ENCODE peak calls at places on chromosomes 6 and 20, in nine cellular contexts. One of them, this sample, is unnamed.
A peak's percentile ranks its signal among the peaks of the same experiment; 100 is the strongest.

GRCh38 chr6:113496157-113496556 is 361.0 kb upstream of the MARCKS start:
- DNase-seq in lower lobe of right lung: no peak
- DNase-seq in right lobe of liver: no peak
- DNase-seq in transverse colon: no peak
- DNase-seq in pancreas: no peak
- DNase-seq in prostate gland: no peak
- DNase-seq in heart right ventricle: no peak
- DNase-seq in mammary epithelial cell: no peak
- DNase-seq in neural progenitor cell: no peak
- DNase-seq in this sample: no peak

GRCh38 chr6:92847988-92848387 is 571.4 kb downstream of the EPHA7 start:
- DNase-seq in lower lobe of right lung: no peak
- DNase-seq in right lobe of liver: no peak
- DNase-seq in transverse colon: no peak
- DNase-seq in pancreas: no peak
- DNase-seq in prostate gland: no peak
- DNase-seq in heart right ventricle: no peak
- DNase-seq in mammary epithelial cell: no peak
- DNase-seq in neural progenitor cell: peak; percentile 2
- DNase-seq in this sample: no peak

GRCh38 chr6:46453221-46453620 is 38.0 kb downstream of the RCAN2 start:
- DNase-seq in lower lobe of right lung: no peak
- DNase-seq in right lobe of liver: no peak
- DNase-seq in transverse colon: no peak
- DNase-seq in pancreas: no peak
- DNase-seq in prostate gland: peak; percentile 10
- DNase-seq in heart right ventricle: no peak
- DNase-seq in mammary epithelial cell: peak; percentile 45
- DNase-seq in neural progenitor cell: no peak
- DNase-seq in this sample: no peak

GRCh38 chr6:11368264-11368663 is 135.8 kb upstream of the NEDD9 start:
- DNase-seq in lower lobe of right lung: no peak
- DNase-seq in right lobe of liver: no peak
- DNase-seq in transverse colon: no peak
- DNase-seq in pancreas: no peak
- DNase-seq in prostate gland: no peak
- DNase-seq in heart right ventricle: no peak
- DNase-seq in mammary epithelial cell: peak; percentile 50
- DNase-seq in neural progenitor cell: no peak
- DNase-seq in this sample: no peak

GRCh38 chr6:110781522-110782200 is 33.6 kb downstream of the CDK19 start:
- DNase-seq in lower lobe of right lung: no peak
- DNase-seq in right lobe of liver: no peak
- DNase-seq in transverse colon: no peak
- DNase-seq in pancreas: no peak
- DNase-seq in prostate gland: no peak
- DNase-seq in heart right ventricle: no peak
- DNase-seq in mammary epithelial cell: peak; percentile 23
- DNase-seq in neural progenitor cell: no peak
- DNase-seq in this sample: no peak

GRCh38 chr6:159701413-159701999 is 8.5 kb upstream of the SOD2 start:
- DNase-seq in lower lobe of right lung: no peak
- DNase-seq in right lobe of liver: peak; percentile 61
- DNase-seq in transverse colon: no peak
- DNase-seq in pancreas: no peak
- DNase-seq in prostate gland: no peak
- DNase-seq in heart right ventricle: no peak
- DNase-seq in mammary epithelial cell: peak; percentile 94
- DNase-seq in neural progenitor cell: no peak
- DNase-seq in this sample: no peak

GRCh38 chr6:132919476-132919875 is 105.1 kb downstream of the RPS12 start:
- DNase-seq in lower lobe of right lung: peak; percentile 85
- DNase-seq in right lobe of liver: peak; percentile 36
- DNase-seq in transverse colon: peak; percentile 21
- DNase-seq in pancreas: peak; percentile 13
- DNase-seq in prostate gland: peak; percentile 30
- DNase-seq in heart right ventricle: peak; percentile 60
- DNase-seq in mammary epithelial cell: no peak
- DNase-seq in neural progenitor cell: no peak
- DNase-seq in this sample: peak; percentile 89

GRCh38 chr20:34528921-34529297 is 12.7 kb downstream of the DYNLRB1 start:
- DNase-seq in lower lobe of right lung: peak; percentile 81
- DNase-seq in right lobe of liver: no peak
- DNase-seq in transverse colon: no peak
- DNase-seq in pancreas: no peak
- DNase-seq in prostate gland: peak; percentile 80
- DNase-seq in heart right ventricle: peak; percentile 52
- DNase-seq in mammary epithelial cell: no peak
- DNase-seq in neural progenitor cell: no peak
- DNase-seq in this sample: no peak

GRCh38 chr6:11754625-11755289 is 23.8 kb downstream of the ADTRP start:
- DNase-seq in lower lobe of right lung: no peak
- DNase-seq in right lobe of liver: no peak
- DNase-seq in transverse colon: no peak
- DNase-seq in pancreas: no peak
- DNase-seq in prostate gland: no peak
- DNase-seq in heart right ventricle: no peak
- DNase-seq in mammary epithelial cell: peak; percentile 46
- DNase-seq in neural progenitor cell: no peak
- DNase-seq in this sample: no peak

GRCh38 chr20:18537651-18538050 is 29.6 kb upstream of the SMIM26 start:
- DNase-seq in lower lobe of right lung: no peak
- DNase-seq in right lobe of liver: no peak
- DNase-seq in transverse colon: no peak
- DNase-seq in pancreas: no peak
- DNase-seq in prostate gland: no peak
- DNase-seq in heart right ventricle: no peak
- DNase-seq in mammary epithelial cell: peak; percentile 52
- DNase-seq in neural progenitor cell: no peak
- DNase-seq in this sample: no peak

GRCh38 chr6:3596736-3597135 is 139.9 kb upstream of the SLC22A23 start:
- DNase-seq in lower lobe of right lung: no peak
- DNase-seq in right lobe of liver: no peak
- DNase-seq in transverse colon: no peak
- DNase-seq in pancreas: no peak
- DNase-seq in prostate gland: no peak
- DNase-seq in heart right ventricle: no peak
- DNase-seq in mammary epithelial cell: no peak
- DNase-seq in neural progenitor cell: no peak
- DNase-seq in this sample: no peak

GRCh38 chr6:90466191-90466940 is 120.5 kb downstream of the MAP3K7 start:
- DNase-seq in lower lobe of right lung: no peak
- DNase-seq in right lobe of liver: no peak
- DNase-seq in transverse colon: no peak
- DNase-seq in pancreas: no peak
- DNase-seq in prostate gland: no peak
- DNase-seq in heart right ventricle: no peak
- DNase-seq in mammary epithelial cell: peak; percentile 38
- DNase-seq in neural progenitor cell: peak; percentile 71
- DNase-seq in this sample: no peak

GRCh38 chr6:145865175-145865574 is 50.6 kb upstream of the FBXO30 start:
- DNase-seq in lower lobe of right lung: no peak
- DNase-seq in right lobe of liver: no peak
- DNase-seq in transverse colon: no peak
- DNase-seq in pancreas: no peak
- DNase-seq in prostate gland: no peak
- DNase-seq in heart right ventricle: no peak
- DNase-seq in mammary epithelial cell: no peak
- DNase-seq in neural progenitor cell: peak; percentile 19
- DNase-seq in this sample: no peak

GRCh38 chr6:166286831-166287271 is 21.3 kb downstream of the PRR18 start:
- DNase-seq in lower lobe of right lung: no peak
- DNase-seq in right lobe of liver: peak; percentile 60
- DNase-seq in transverse colon: no peak
- DNase-seq in pancreas: no peak
- DNase-seq in prostate gland: no peak
- DNase-seq in heart right ventricle: no peak
- DNase-seq in mammary epithelial cell: no peak
- DNase-seq in neural progenitor cell: no peak
- DNase-seq in this sample: no peak

GRCh38 chr6:31143148-31143547 is 4.3 kb upstream of the PSORS1C2 start:
- DNase-seq in lower lobe of right lung: no peak
- DNase-seq in right lobe of liver: no peak
- DNase-seq in transverse colon: no peak
- DNase-seq in pancreas: no peak
- DNase-seq in prostate gland: no peak
- DNase-seq in heart right ventricle: peak; percentile 68
- DNase-seq in mammary epithelial cell: peak; percentile 37
- DNase-seq in neural progenitor cell: peak; percentile 70
- DNase-seq in this sample: no peak

GRCh38 chr6:39102024-39102820 is 12.8 kb downstream of the SAYSD1 start:
- DNase-seq in lower lobe of right lung: no peak
- DNase-seq in right lobe of liver: no peak
- DNase-seq in transverse colon: no peak
- DNase-seq in pancreas: peak; percentile 29
- DNase-seq in prostate gland: no peak
- DNase-seq in heart right ventricle: peak; percentile 23
- DNase-seq in mammary epithelial cell: peak; percentile 20
- DNase-seq in neural progenitor cell: peak; percentile 80
- DNase-seq in this sample: no peak

GRCh38 chr20:38842558-38842981 is 37.1 kb downstream of the PPP1R16B start:
- DNase-seq in lower lobe of right lung: no peak
- DNase-seq in right lobe of liver: no peak
- DNase-seq in transverse colon: peak; percentile 73
- DNase-seq in pancreas: no peak
- DNase-seq in prostate gland: no peak
- DNase-seq in heart right ventricle: no peak
- DNase-seq in mammary epithelial cell: no peak
- DNase-seq in neural progenitor cell: no peak
- DNase-seq in this sample: peak; percentile 66

GRCh38 chr6:169841907-169842606 is 90.6 kb downstream of the ERMARD start:
- DNase-seq in lower lobe of right lung: no peak
- DNase-seq in right lobe of liver: no peak
- DNase-seq in transverse colon: no peak
- DNase-seq in pancreas: no peak
- DNase-seq in prostate gland: no peak
- DNase-seq in heart right ventricle: no peak
- DNase-seq in mammary epithelial cell: no peak
- DNase-seq in neural progenitor cell: no peak
- DNase-seq in this sample: no peak

GRCh38 chr6:55388161-55388560 is 60.9 kb downstream of the GFRAL start:
- DNase-seq in lower lobe of right lung: no peak
- DNase-seq in right lobe of liver: no peak
- DNase-seq in transverse colon: no peak
- DNase-seq in pancreas: no peak
- DNase-seq in prostate gland: no peak
- DNase-seq in heart right ventricle: no peak
- DNase-seq in mammary epithelial cell: peak; percentile 8
- DNase-seq in neural progenitor cell: no peak
- DNase-seq in this sample: no peak

DNA sequence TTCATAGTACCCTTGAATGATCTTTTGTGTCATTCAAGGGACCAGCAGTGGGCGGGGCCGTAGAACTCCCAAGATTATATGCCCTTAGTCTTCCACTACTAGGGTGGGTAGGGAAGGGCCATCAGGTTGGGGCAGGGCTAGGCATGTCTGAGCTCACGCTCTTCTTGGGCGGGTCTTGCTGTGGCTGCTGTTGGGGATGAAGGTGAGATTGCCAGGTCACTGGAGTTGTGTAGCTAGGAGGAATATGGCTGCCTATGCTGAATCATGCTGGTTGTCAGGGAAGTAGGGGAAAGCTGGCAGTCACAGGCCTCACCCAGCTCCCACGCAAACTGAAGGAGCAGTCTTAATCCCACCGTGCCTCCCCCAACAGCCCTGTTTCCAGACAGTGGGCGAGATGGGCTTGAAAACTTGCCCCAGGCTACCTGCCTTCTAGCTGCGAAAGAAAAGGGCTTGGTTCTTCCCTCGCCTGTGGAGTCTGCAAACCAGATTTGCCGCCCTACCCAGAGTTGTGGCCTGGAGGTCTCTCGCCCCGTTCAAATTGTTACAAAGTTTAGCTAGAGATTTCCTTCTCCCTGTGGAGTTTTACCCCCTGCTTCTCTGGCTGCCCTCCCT is 76.4 kb upstream of the ADGRF4 start:
- DNase-seq in lower lobe of right lung: no peak
- DNase-seq in right lobe of liver: no peak
- DNase-seq in transverse colon: peak; percentile 31
- DNase-seq in pancreas: no peak
- DNase-seq in prostate gland: no peak
- DNase-seq in heart right ventricle: no peak
- DNase-seq in mammary epithelial cell: peak; percentile 27
- DNase-seq in neural progenitor cell: no peak
- DNase-seq in this sample: no peak
- H3K36me3 ChIP-seq in lower lobe of right lung: peaks cover 37% of the 10 kb centered on the region
- H3K36me3 ChIP-seq in right lobe of liver: no peaks in the 10 kb centered on the region
- H3K36me3 ChIP-seq in transverse colon: peaks cover 10% of the 10 kb centered on the region
- H3K36me3 ChIP-seq in pancreas: no peaks in the 10 kb centered on the region
- H3K36me3 ChIP-seq in prostate gland: no peaks in the 10 kb centered on the region
- H3K36me3 ChIP-seq in heart right ventricle: peaks cover 58% of the 10 kb centered on the region
- H3K36me3 ChIP-seq in mammary epithelial cell: peaks cover 2% of the 10 kb centered on the region
- H3K36me3 ChIP-seq in neural progenitor cell: peaks cover 16% of the 10 kb centered on the region
- H3K36me3 ChIP-seq in this sample: peaks cover 8% of the 10 kb centered on the region

GRCh38 chr6:88761237-88762031 is 202.0 kb downstream of the RNGTT start:
- DNase-seq in lower lobe of right lung: no peak
- DNase-seq in right lobe of liver: no peak
- DNase-seq in transverse colon: no peak
- DNase-seq in pancreas: no peak
- DNase-seq in prostate gland: no peak
- DNase-seq in heart right ventricle: no peak
- DNase-seq in mammary epithelial cell: no peak
- DNase-seq in neural progenitor cell: peak; percentile 25
- DNase-seq in this sample: no peak
- TF ChIP-seq CTCF in lower lobe of right lung: no peak
- TF ChIP-seq CTCF in right lobe of liver: no peak
- TF ChIP-seq CTCF in transverse colon: no peak
- TF ChIP-seq CTCF in pancreas: no peak
- TF ChIP-seq CTCF in prostate gland: peak; percentile 31
- TF ChIP-seq CTCF in heart right ventricle: no peak
- TF ChIP-seq CTCF in mammary epithelial cell: no peak
- TF ChIP-seq CTCF in neural progenitor cell: peak; percentile 46
- TF ChIP-seq CTCF in this sample: no peak

DNA sequence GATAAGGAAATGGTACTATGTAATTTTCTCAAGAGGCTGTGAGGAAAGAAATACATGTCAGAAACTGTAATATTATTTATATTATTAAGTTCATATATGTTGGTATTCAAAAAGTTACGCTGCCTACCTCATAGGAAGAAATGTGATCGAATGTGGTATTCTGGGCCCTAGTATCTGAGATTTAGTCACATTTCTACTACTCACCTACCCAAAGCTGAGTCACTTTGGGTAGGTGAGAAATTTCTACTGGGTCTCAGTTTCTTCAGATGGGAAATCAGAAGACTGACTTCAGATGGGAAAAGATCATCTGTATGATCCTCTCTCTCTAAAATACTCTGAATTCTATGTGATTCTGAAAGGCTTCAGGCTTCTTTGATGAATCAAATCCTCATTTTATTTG is 411.0 kb downstream of the SYNE1 start:
- DNase-seq in lower lobe of right lung: no peak
- DNase-seq in right lobe of liver: no peak
- DNase-seq in transverse colon: no peak
- DNase-seq in pancreas: no peak
- DNase-seq in prostate gland: no peak
- DNase-seq in heart right ventricle: no peak
- DNase-seq in mammary epithelial cell: no peak
- DNase-seq in neural progenitor cell: no peak
- DNase-seq in this sample: no peak
- H3K36me3 ChIP-seq in lower lobe of right lung: peaks cover 88% of the 10 kb centered on the region
- H3K36me3 ChIP-seq in right lobe of liver: peaks cover 47% of the 10 kb centered on the region
- H3K36me3 ChIP-seq in transverse colon: peaks cover 22% of the 10 kb centered on the region
- H3K36me3 ChIP-seq in pancreas: no peaks in the 10 kb centered on the region
- H3K36me3 ChIP-seq in prostate gland: peaks cover 5% of the 10 kb centered on the region
- H3K36me3 ChIP-seq in heart right ventricle: peaks cover 98% of the 10 kb centered on the region
- H3K36me3 ChIP-seq in mammary epithelial cell: peaks cover 1% of the 10 kb centered on the region
- H3K36me3 ChIP-seq in neural progenitor cell: no peaks in the 10 kb centered on the region
- H3K36me3 ChIP-seq in this sample: peaks cover 41% of the 10 kb centered on the region

GRCh38 chr6:157841211-157841840 is 18.3 kb downstream of the SNX9 start:
- DNase-seq in lower lobe of right lung: no peak
- DNase-seq in right lobe of liver: no peak
- DNase-seq in transverse colon: peak; percentile 41
- DNase-seq in pancreas: no peak
- DNase-seq in prostate gland: no peak
- DNase-seq in heart right ventricle: no peak
- DNase-seq in mammary epithelial cell: peak; percentile 87
- DNase-seq in neural progenitor cell: no peak
- DNase-seq in this sample: no peak
- TF ChIP-seq CTCF in lower lobe of right lung: no peak
- TF ChIP-seq CTCF in right lobe of liver: no peak
- TF ChIP-seq CTCF in transverse colon: no peak
- TF ChIP-seq CTCF in pancreas: no peak
- TF ChIP-seq CTCF in prostate gland: no peak
- TF ChIP-seq CTCF in heart right ventricle: no peak
- TF ChIP-seq CTCF in mammary epithelial cell: no peak
- TF ChIP-seq CTCF in neural progenitor cell: no peak
- TF ChIP-seq CTCF in this sample: no peak